ENCODE peak calls at places on chromosomes 3 and 15, in five cellular contexts. One of them, this sample, is unnamed.

GRCh38 chr3:193822492-193823220 is 229.6 kb downstream of the OPA1 start:
- DNase-seq in IMR-90: no peak
- DNase-seq in small intestine: no peak
- DNase-seq in CD8-positive, alpha-beta memory T cell: no peak
- DNase-seq in heart right ventricle: no peak
- DNase-seq in this sample: no peak

GRCh38 chr3:165549665-165550064 is 287.6 kb downstream of the BCHE start:
- DNase-seq in CD8-positive, alpha-beta memory T cell: no peak
- DNase-seq in heart right ventricle: no peak
- DNase-seq in IMR-90: no peak
- DNase-seq in small intestine: no peak
- DNase-seq in this sample: no peak

GRCh38 chr3:41961061-41961749 is 698 bp downstream of the ULK4 start:
- DNase-seq in heart right ventricle: peak; percentile 41
- DNase-seq in small intestine: peak; percentile 39
- DNase-seq in IMR-90: peak; percentile 61
- DNase-seq in CD8-positive, alpha-beta memory T cell: peak; percentile 53
- DNase-seq in this sample: peak; percentile 25

GRCh38 chr3:184168363-184169120 is 6.1 kb upstream of the AP2M1 start:
- DNase-seq in IMR-90: peak; percentile 84
- DNase-seq in small intestine: no peak
- DNase-seq in CD8-positive, alpha-beta memory T cell: no peak
- DNase-seq in heart right ventricle: no peak
- DNase-seq in this sample: no peak

GRCh38 chr3:126263539-126263938 is 83.2 kb upstream of the ALDH1L1 start:
- DNase-seq in small intestine: no peak
- DNase-seq in IMR-90: no peak
- DNase-seq in CD8-positive, alpha-beta memory T cell: no peak
- DNase-seq in heart right ventricle: no peak
- DNase-seq in this sample: no peak

GRCh38 chr15:50150349-50150748 is 31.3 kb upstream of the ATP8B4 start:
- DNase-seq in heart right ventricle: no peak
- DNase-seq in IMR-90: no peak
- DNase-seq in CD8-positive, alpha-beta memory T cell: no peak
- DNase-seq in small intestine: no peak
- DNase-seq in this sample: no peak

GRCh38 chr3:18423401-18424212 is 1.5 kb downstream of the SATB1 start:
- DNase-seq in IMR-90: peak; percentile 51
- DNase-seq in CD8-positive, alpha-beta memory T cell: no peak
- DNase-seq in heart right ventricle: peak; percentile 36
- DNase-seq in small intestine: peak; percentile 56
- DNase-seq in this sample: no peak

GRCh38 chr15:41233367-41233771 is 2.3 kb downstream of the CHP1 start:
- DNase-seq in CD8-positive, alpha-beta memory T cell: no peak
- DNase-seq in IMR-90: peak; percentile 86
- DNase-seq in small intestine: no peak
- DNase-seq in heart right ventricle: no peak
- DNase-seq in this sample: no peak

GRCh38 chr15:75696303-75696657 is 16.4 kb downstream of the CSPG4 start:
- DNase-seq in IMR-90: no peak
- DNase-seq in small intestine: no peak
- DNase-seq in heart right ventricle: no peak
- DNase-seq in CD8-positive, alpha-beta memory T cell: no peak
- DNase-seq in this sample: no peak

GRCh38 chr3:32226875-32227500 is 11.5 kb upstream of the CMTM8 start:
- DNase-seq in IMR-90: peak; percentile 30
- DNase-seq in heart right ventricle: no peak
- DNase-seq in small intestine: peak; percentile 39
- DNase-seq in CD8-positive, alpha-beta memory T cell: no peak
- DNase-seq in this sample: no peak

GRCh38 chr3:79886204-79886603 is 118.4 kb upstream of the ROBO1 start:
- DNase-seq in heart right ventricle: no peak
- DNase-seq in IMR-90: no peak
- DNase-seq in CD8-positive, alpha-beta memory T cell: no peak
- DNase-seq in small intestine: no peak
- DNase-seq in this sample: peak; percentile 63

DNA sequence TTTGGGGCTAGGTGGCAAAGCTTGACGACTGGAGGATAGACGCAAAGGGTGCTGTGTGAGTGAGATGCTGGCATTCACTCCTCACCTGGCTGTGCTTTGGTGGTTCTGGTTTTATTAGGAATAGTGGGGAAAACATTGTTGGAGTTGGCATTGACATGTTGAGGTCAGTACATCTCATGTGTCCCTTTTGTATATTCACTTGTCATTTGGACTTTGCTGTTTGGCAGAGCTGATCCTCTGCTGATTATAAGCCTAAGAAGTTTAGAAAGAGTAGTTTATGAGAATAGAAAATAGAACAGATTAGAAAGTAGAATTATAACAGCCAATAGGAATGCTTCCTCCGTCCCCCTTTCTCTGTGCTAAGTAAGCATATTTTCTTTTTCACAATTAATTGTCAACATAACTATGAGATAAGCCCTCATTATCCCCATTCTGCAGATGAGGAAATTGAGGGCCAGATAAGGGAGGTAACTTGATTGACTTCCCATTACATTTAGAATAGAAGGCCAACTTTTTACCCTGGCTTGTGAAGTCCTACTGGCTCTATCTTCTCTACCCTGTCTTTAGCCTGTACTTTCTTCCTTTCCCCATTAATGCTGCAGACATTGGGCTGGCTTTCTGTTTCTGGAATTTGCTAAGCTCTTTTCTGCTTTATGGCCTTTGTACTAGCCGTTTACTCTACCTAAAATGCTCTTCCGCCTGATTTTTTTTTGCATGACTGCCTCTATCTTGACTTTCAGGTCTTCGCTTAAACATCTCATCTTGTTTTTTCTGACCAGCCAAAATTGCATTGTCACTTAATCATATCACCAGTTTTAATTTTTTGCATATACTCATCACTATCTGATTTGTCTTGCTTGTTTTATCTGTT is 12.8 kb downstream of the ITPR1 start:
- DNase-seq in heart right ventricle: no peak
- DNase-seq in CD8-positive, alpha-beta memory T cell: no peak
- DNase-seq in small intestine: no peak
- DNase-seq in IMR-90: no peak
- DNase-seq in this sample: no peak
- H3K4me1 ChIP-seq in heart right ventricle: peaks cover 27% of the 10 kb centered on the region
- H3K4me1 ChIP-seq in CD8-positive, alpha-beta memory T cell: peaks cover 44% of the 10 kb centered on the region
- H3K4me1 ChIP-seq in small intestine: peaks cover 3% of the 10 kb centered on the region
- H3K4me1 ChIP-seq in IMR-90: no peaks in the 10 kb centered on the region
- H3K4me1 ChIP-seq in this sample: peaks cover 29% of the 10 kb centered on the region

GRCh38 chr3:13574083-13574797 is 25.3 kb downstream of the FBLN2 start:
- DNase-seq in heart right ventricle: no peak
- DNase-seq in small intestine: no peak
- DNase-seq in IMR-90: no peak
- DNase-seq in CD8-positive, alpha-beta memory T cell: no peak
- DNase-seq in this sample: peak; percentile 88
- H3K4me3 ChIP-seq in heart right ventricle: no peak overlapping the region
- H3K4me3 ChIP-seq in small intestine: no peak overlapping the region
- H3K4me3 ChIP-seq in IMR-90: no peak overlapping the region
- H3K4me3 ChIP-seq in CD8-positive, alpha-beta memory T cell: no peak overlapping the region
- H3K4me3 ChIP-seq in this sample: no peak overlapping the region

DNA sequence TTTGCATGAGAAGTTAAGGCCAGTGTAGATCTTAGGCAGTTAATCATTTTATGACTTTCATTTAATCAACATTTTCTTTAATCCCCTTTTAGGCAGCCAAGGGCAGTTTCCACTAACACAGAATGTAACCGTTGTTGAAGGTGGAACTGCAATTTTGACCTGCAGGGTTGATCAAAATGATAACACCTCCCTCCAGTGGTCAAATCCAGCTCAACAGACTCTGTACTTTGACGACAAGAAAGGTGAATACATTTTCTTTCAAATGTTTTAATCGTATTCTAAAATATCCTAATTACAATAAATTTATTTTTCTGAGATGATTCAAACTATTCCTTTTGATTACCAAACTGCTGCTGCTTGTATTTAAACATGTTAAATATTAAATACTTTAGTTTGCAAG is 843.2 kb downstream of the CADM2 start:
- DNase-seq in CD8-positive, alpha-beta memory T cell: no peak
- DNase-seq in IMR-90: no peak
- DNase-seq in heart right ventricle: no peak
- DNase-seq in small intestine: no peak
- DNase-seq in this sample: peak; percentile 21
- H3K4me1 ChIP-seq in CD8-positive, alpha-beta memory T cell: no peaks in the 10 kb centered on the region
- H3K4me1 ChIP-seq in IMR-90: no peaks in the 10 kb centered on the region
- H3K4me1 ChIP-seq in heart right ventricle: no peaks in the 10 kb centered on the region
- H3K4me1 ChIP-seq in small intestine: no peaks in the 10 kb centered on the region
- H3K4me1 ChIP-seq in this sample: no peaks in the 10 kb centered on the region

GRCh38 chr3:114092151-114093000 is 35.8 kb downstream of the QTRT2 start:
- DNase-seq in IMR-90: no peak
- DNase-seq in heart right ventricle: no peak
- DNase-seq in small intestine: no peak
- DNase-seq in CD8-positive, alpha-beta memory T cell: no peak
- DNase-seq in this sample: no peak
- H3K4me3 ChIP-seq in IMR-90: no peak overlapping the region
- H3K4me3 ChIP-seq in heart right ventricle: no peak overlapping the region
- H3K4me3 ChIP-seq in small intestine: no peak overlapping the region
- H3K4me3 ChIP-seq in CD8-positive, alpha-beta memory T cell: no peak overlapping the region
- H3K4me3 ChIP-seq in this sample: no peak overlapping the region

DNA sequence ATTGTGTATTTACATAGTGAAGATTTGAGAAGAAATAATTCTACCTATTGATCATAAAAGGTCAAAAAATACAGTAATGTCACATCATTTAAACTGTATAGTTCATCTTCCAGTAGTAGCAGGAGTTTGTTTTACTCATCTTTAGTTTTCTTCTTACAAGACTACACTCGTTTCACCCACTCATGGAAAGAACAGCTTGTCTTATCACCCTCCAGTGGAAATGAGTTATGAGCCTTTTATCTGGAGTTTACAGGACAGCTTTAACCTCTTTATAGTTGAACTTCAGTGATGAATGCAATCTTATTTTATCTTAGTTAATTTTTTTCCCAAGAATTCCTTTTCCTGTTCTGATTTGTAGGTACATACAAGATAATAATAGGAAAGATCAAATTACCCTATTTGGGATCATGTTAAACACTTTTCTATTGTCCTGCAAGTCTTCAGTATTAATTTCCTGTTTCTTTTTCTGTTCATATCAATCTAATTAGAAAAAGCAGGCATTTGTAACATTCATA is 36.8 kb downstream of the RBMS3 start:
- DNase-seq in heart right ventricle: no peak
- DNase-seq in CD8-positive, alpha-beta memory T cell: no peak
- DNase-seq in IMR-90: no peak
- DNase-seq in small intestine: no peak
- DNase-seq in this sample: no peak
- H3K4me1 ChIP-seq in heart right ventricle: peaks cover 44% of the 10 kb centered on the region
- H3K4me1 ChIP-seq in CD8-positive, alpha-beta memory T cell: no peaks in the 10 kb centered on the region
- H3K4me1 ChIP-seq in IMR-90: peaks cover 5% of the 10 kb centered on the region
- H3K4me1 ChIP-seq in small intestine: no peaks in the 10 kb centered on the region
- H3K4me1 ChIP-seq in this sample: peaks cover 41% of the 10 kb centered on the region

GRCh38 chr3:13452490-13453335 is 27.4 kb upstream of the HDAC11 start:
- DNase-seq in CD8-positive, alpha-beta memory T cell: no peak
- DNase-seq in small intestine: peak; percentile 71
- DNase-seq in IMR-90: peak; percentile 53
- DNase-seq in heart right ventricle: no peak
- DNase-seq in this sample: peak; percentile 16
- H3K4me3 ChIP-seq in CD8-positive, alpha-beta memory T cell: peak overlapping the region; percentile 84
- H3K4me3 ChIP-seq in small intestine: no peak overlapping the region
- H3K4me3 ChIP-seq in IMR-90: no peak overlapping the region
- H3K4me3 ChIP-seq in heart right ventricle: peak overlapping the region; percentile 51
- H3K4me3 ChIP-seq in this sample: peak overlapping the region; percentile 62

GRCh38 chr3:52532517-52532837 is 1.2 kb downstream of the NT5DC2 start:
- DNase-seq in IMR-90: peak; percentile 62
- DNase-seq in small intestine: no peak
- DNase-seq in CD8-positive, alpha-beta memory T cell: peak; percentile 44
- DNase-seq in heart right ventricle: no peak
- DNase-seq in this sample: peak; percentile 37

GRCh38 chr3:52533623-52534280 is at the start of gene NT5DC2:
- DNase-seq in small intestine: peak; percentile 51
- DNase-seq in IMR-90: peak; percentile 56
- DNase-seq in heart right ventricle: peak; percentile 82
- DNase-seq in CD8-positive, alpha-beta memory T cell: peak; percentile 56
- DNase-seq in this sample: peak; percentile 83

GRCh38 chr3:52534281-52535183 is 875 bp upstream of the NT5DC2 start:
- DNase-seq in IMR-90: peak; percentile 28
- DNase-seq in small intestine: no peak
- DNase-seq in CD8-positive, alpha-beta memory T cell: no peak
- DNase-seq in heart right ventricle: peak; percentile 30
- DNase-seq in this sample: no peak

GRCh38 chr3:52531636-52532516 is 1.8 kb downstream of the NT5DC2 start:
- DNase-seq in CD8-positive, alpha-beta memory T cell: no peak
- DNase-seq in heart right ventricle: peak; percentile 14
- DNase-seq in small intestine: no peak
- DNase-seq in IMR-90: no peak
- DNase-seq in this sample: no peak

GRCh38 chr3:52532838-52533622 is 627 bp downstream of the NT5DC2 start:
- DNase-seq in heart right ventricle: peak; percentile 47
- DNase-seq in CD8-positive, alpha-beta memory T cell: peak; percentile 26
- DNase-seq in IMR-90: no peak
- DNase-seq in small intestine: no peak
- DNase-seq in this sample: no peak
- H3K4me1 ChIP-seq in heart right ventricle: peaks cover 73% of the 10 kb centered on the region
- H3K4me1 ChIP-seq in CD8-positive, alpha-beta memory T cell: peaks cover 17% of the 10 kb centered on the region
- H3K4me1 ChIP-seq in IMR-90: peaks cover 32% of the 10 kb centered on the region
- H3K4me1 ChIP-seq in small intestine: peaks cover 3% of the 10 kb centered on the region
- H3K4me1 ChIP-seq in this sample: peaks cover 22% of the 10 kb centered on the region

This sample was measured in BE2C.